ENCODE peak calls at places on chromosomes 3 and 15, in five cellular contexts. X is mucosa of descending colon, R is IMR-90, Q is cardiac muscle cell, T is pancreas. C is an unnamed sample. For H3K4me1, the result is how much of the 10 kb centered on the place peaks cover.

GRCh38 chr3:56902468-56903159 is 100.9 kb upstream of the ARHGEF3 start:
- DNase-seq in X (no peak), R (no peak), Q (no peak), T (no peak), C (no peak)

GRCh38 chr15:51332211-51333147 is 5.9 kb downstream of the CYP19A1 start:
- DNase-seq in X (no peak), R (no peak), Q (no peak), T (no peak), C (no peak)

GRCh38 chr3:126478581-126479310 is 3.1 kb upstream of the ZXDC start:
- DNase-seq in X (no peak), R (no peak), Q (no peak), T (no peak), C (no peak)

GRCh38 chr3:48297111-48297810 is 36.2 kb downstream of the SPINK8 start:
- DNase-seq in X (no peak), R (no peak), Q (no peak), T (no peak), C (no peak)

GRCh38 chr3:102124301-102125158 is 275.2 kb downstream of the NFKBIZ start:
- DNase-seq in X (no peak), R (peak), Q (no peak), T (no peak), C (no peak)

GRCh38 chr3:30426319-30426993 is 179.9 kb upstream of the TGFBR2 start:
- DNase-seq in X (peak), R (peak), Q (peak), T (no peak), C (peak)

GRCh38 chr3:126538316-126538715 is 14.4 kb downstream of the CHST13 start:
- DNase-seq in X (no peak), R (no peak), Q (no peak), T (no peak), C (no peak)

GRCh38 chr3:161171113-161171512 is 50.0 kb upstream of the NMD3 start:
- DNase-seq in X (no peak), R (peak), Q (no peak), T (no peak), C (peak)

GRCh38 chr15:78360426-78360825 is 20.3 kb downstream of the CRABP1 start:
- DNase-seq in X (no peak), R (no peak), Q (peak), T (no peak), C (no peak)

GRCh38 chr3:118977118-118977517 is 57.5 kb downstream of the IGSF11 start:
- DNase-seq in X (no peak), R (no peak), Q (no peak), T (no peak), C (no peak)

GRCh38 chr3:58800940-58801339 is 134.4 kb upstream of the FAM3D start:
- DNase-seq in X (no peak), R (no peak), Q (no peak), T (no peak), C (no peak)

GRCh38 chr3:53230789-53231188 is 25.0 kb downstream of the TKT start:
- DNase-seq in X (no peak), R (no peak), Q (no peak), T (no peak), C (no peak)

GRCh38 chr3:22141769-22142168 is 390.8 kb upstream of the ZNF385D start:
- DNase-seq in X (no peak), R (no peak), Q (no peak), T (no peak), C (no peak)

GRCh38 chr3:32200991-32201758 is 37.3 kb upstream of the CMTM8 start:
- DNase-seq in X (no peak), R (no peak), Q (no peak), T (no peak), C (peak)

GRCh38 chr3:99332726-99333125 is 305.7 kb upstream of the COL8A1 start:
- DNase-seq in X (no peak), R (peak), Q (no peak), T (no peak), C (no peak)

GRCh38 chr3:134666466-134666865 is 15.6 kb upstream of the KY start:
- DNase-seq in X (no peak), R (peak), Q (no peak), T (no peak), C (no peak)

GRCh38 chr3:134667461-134667860 is 16.6 kb upstream of the KY start:
- DNase-seq in X (no peak), R (no peak), Q (no peak), T (no peak), C (no peak)

GRCh38 chr3:134666052-134666451 is 15.2 kb upstream of the KY start:
- DNase-seq in X (no peak), R (no peak), Q (no peak), T (no peak), C (no peak)

GRCh38 chr3:134666885-134667284 is 16.1 kb upstream of the KY start:
- DNase-seq in X (no peak), R (no peak), Q (no peak), T (no peak), C (no peak)

DNA sequence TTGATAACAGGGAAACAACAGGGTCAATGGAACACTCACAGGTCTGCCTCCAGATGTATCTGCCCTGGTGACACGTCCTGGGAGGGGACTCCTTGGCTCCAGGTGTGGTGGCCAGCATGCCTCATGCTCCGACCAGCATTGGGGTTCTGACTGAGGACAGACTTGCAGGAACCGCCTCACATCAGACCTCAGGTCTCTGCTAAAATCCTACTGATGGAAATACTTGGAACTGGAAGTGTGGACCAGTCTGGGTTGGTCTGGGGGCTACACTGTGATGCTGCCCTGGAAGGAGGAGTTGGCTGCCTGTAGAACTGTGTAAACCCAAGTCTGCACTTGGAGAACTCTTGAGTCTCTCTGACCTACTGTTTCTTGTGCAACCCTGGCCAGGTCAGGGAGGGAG is 17.1 kb upstream of the KY start:
- DNase-seq in X (no peak), R (no peak), Q (no peak), T (no peak), C (no peak)
- H3K4me1 ChIP-seq in X (under half), R (under half), Q (under half), T (under half), C (under half)

DNA sequence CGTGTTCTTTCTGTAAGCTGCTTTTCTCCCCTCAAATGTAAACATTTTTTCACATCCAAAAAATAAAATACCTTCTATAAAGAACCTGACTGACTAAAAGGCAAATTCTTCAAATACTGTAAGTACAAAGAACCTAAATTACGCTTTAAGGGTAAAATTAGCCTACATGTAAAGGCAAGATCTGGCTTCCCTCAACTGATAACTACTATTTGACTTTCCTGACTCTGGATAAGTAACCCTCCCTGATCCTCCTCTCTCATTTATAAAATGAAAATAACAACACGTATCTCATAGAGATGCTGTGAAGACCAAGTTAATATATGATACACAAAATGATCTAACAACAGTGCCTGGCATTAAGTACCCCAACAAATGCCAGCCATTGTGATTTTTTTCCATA is 12.2 kb downstream of the ADAM10 start:
- DNase-seq in X (no peak), R (no peak), Q (no peak), T (no peak), C (no peak)
- H3K4me1 ChIP-seq in X (under half), R (under half), Q (under half), T (under half), C (under half)

DNA sequence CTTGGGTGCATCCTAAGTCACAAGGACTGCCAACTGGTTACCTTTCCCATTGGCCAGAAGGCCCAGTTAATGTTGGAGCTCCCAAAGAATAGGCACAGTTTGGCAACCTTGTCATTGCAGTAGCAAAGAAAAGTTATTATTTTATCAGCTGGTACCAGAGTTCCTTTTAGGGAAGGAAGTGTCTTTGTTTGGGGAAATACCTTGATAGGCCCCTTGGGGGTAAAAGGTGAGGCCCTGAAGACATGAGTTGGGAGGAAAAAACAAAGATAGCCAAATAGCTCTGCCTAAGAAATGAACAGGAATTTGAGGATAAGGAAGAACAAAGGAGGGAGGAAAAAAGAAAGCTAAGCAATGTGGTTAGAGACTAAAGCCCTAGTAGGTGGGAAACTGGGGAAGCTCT is 85.8 kb downstream of the ANP32A start:
- DNase-seq in X (no peak), R (no peak), Q (no peak), T (no peak), C (no peak)
- H3K4me1 ChIP-seq in X (under half), R (under half), Q (under half), T (under half), C (under half)

GRCh38 chr15:66399276-66399675 is 12.6 kb downstream of the MAP2K1 start:
- DNase-seq in X (no peak), R (no peak), Q (no peak), T (no peak), C (no peak)
- H3K4me1 ChIP-seq in X (under half), R (under half), Q (under half), T (under half), C (under half)

GRCh38 chr3:14587733-14588360 is 47.7 kb upstream of the GRIP2 start:
- DNase-seq in X (no peak), R (peak), Q (no peak), T (no peak), C (no peak)
- H3K4me1 ChIP-seq in X (under half), R (under half), Q (under half), T (under half), C (under half)

DNA sequence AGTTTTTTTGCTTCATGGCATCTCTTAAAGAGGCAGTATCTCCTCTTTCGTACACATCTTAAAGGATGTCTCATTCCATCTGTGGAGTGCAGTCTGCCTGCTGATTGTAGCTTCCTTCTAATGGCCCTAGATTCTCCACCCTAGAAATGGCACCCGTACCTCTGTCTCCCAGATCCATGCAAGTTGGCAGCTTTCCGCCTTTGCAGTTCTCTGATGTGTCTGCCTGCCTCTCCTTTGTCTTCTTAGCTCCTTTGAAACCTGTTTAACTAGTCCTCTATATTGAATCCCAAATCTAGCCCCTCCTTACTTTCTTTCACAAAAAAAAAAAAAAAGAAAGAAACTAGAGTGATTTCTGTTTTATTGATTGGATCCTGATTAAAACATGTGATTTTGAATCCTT is 1025.0 kb downstream of the ZPLD1 start:
- DNase-seq in X (no peak), R (no peak), Q (no peak), T (no peak), C (no peak)
- H3K4me1 ChIP-seq in X (under half), R (under half), Q (under half), T (under half), C (under half)

DNA sequence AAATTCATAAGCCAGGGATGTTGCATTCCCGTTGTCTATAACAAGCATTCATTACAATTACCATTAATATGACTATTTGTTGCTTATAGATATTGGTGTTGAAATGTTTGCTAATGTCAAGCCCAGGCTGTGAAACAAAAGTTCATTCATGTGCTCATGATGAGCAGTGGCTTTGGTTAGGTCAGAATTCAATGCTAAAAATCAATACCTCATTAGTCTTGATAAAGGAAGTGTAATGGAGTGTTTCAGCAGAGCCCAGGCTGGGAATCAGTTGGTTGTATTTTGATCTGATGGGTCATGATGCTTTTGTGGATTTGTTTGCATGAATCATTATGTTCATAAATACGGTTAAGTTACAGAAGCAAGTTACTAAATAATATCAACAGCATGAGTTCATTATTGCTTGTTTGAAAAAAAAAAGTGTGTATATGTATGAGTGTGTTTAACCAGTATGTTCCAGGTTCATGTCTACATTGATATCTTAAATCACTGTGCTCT is 13.6 kb upstream of the ZNF774 start:
- DNase-seq in X (no peak), R (no peak), Q (no peak), T (no peak), C (no peak)
- H3K4me1 ChIP-seq in X (under half), R (under half), Q (under half), T (under half), C (under half)

GRCh38 chr3:122067214-122067550 is 12.0 kb downstream of the CD86 start:
- DNase-seq in X (no peak), R (no peak), Q (no peak), T (no peak), C (no peak)
- H3K4me1 ChIP-seq in X (under half), R (under half), Q (under half), T (under half), C (under half)

C was measured in tibial nerve.